ENCODE peak calls at places on chromosomes 13 and 19, in five cellular contexts. One of them, this sample, is unnamed.
A peak's percentile ranks its signal among the peaks of the same experiment; 100 is the strongest.

GRCh38 chr19:48450863-48451262 is 4.5 kb upstream of the KCNJ14 start:
- DNase-seq in A549: no peak
- DNase-seq in H1: no peak
- DNase-seq in K562: no peak
- DNase-seq in tibial nerve: no peak
- DNase-seq in this sample: no peak

GRCh38 chr13:33262554-33262953 is 23.0 kb downstream of the STARD13 start:
- DNase-seq in A549: no peak
- DNase-seq in K562: no peak
- DNase-seq in H1: no peak
- DNase-seq in tibial nerve: no peak
- DNase-seq in this sample: no peak

GRCh38 chr19:8221161-8221560 is 12.0 kb downstream of the CERS4 start:
- DNase-seq in tibial nerve: no peak
- DNase-seq in H1: no peak
- DNase-seq in A549: no peak
- DNase-seq in K562: no peak
- DNase-seq in this sample: peak; percentile 60

GRCh38 chr19:52148256-52148655 is 8.5 kb upstream of the ZNF616 start:
- DNase-seq in K562: no peak
- DNase-seq in H1: no peak
- DNase-seq in tibial nerve: no peak
- DNase-seq in A549: no peak
- DNase-seq in this sample: no peak

GRCh38 chr19:33395561-33396550 is 22.3 kb downstream of the CEBPG start:
- DNase-seq in H1: no peak
- DNase-seq in A549: no peak
- DNase-seq in K562: no peak
- DNase-seq in tibial nerve: peak; percentile 66
- DNase-seq in this sample: peak; percentile 68

GRCh38 chr13:30561506-30561905 is 56.2 kb upstream of the USPL1 start:
- DNase-seq in tibial nerve: no peak
- DNase-seq in A549: no peak
- DNase-seq in K562: no peak
- DNase-seq in H1: no peak
- DNase-seq in this sample: no peak

GRCh38 chr13:74052402-74052928 is 81.7 kb downstream of the KLF12 start:
- DNase-seq in tibial nerve: no peak
- DNase-seq in K562: no peak
- DNase-seq in A549: peak; percentile 12
- DNase-seq in H1: no peak
- DNase-seq in this sample: peak; percentile 88

GRCh38 chr13:66635526-66635925 is 594.6 kb downstream of the PCDH9 start:
- DNase-seq in tibial nerve: no peak
- DNase-seq in K562: no peak
- DNase-seq in A549: peak; percentile 44
- DNase-seq in H1: no peak
- DNase-seq in this sample: no peak

GRCh38 chr19:5397804-5398692 is 57.2 kb upstream of the ZNRF4 start:
- DNase-seq in A549: peak; percentile 52
- DNase-seq in tibial nerve: no peak
- DNase-seq in H1: peak; percentile 13
- DNase-seq in K562: peak; percentile 49
- DNase-seq in this sample: no peak

GRCh38 chr13:38981096-38981495 is 9.5 kb downstream of the STOML3 start:
- DNase-seq in H1: no peak
- DNase-seq in A549: no peak
- DNase-seq in K562: no peak
- DNase-seq in tibial nerve: no peak
- DNase-seq in this sample: no peak

GRCh38 chr19:29260477-29261317 is 47.7 kb upstream of the UQCRFS1 start:
- DNase-seq in H1: no peak
- DNase-seq in A549: peak; percentile 79
- DNase-seq in tibial nerve: no peak
- DNase-seq in K562: peak; percentile 66
- DNase-seq in this sample: no peak

GRCh38 chr19:18922228-18922985 is 2.9 kb downstream of the DDX49 start:
- DNase-seq in K562: no peak
- DNase-seq in A549: no peak
- DNase-seq in H1: no peak
- DNase-seq in tibial nerve: no peak
- DNase-seq in this sample: no peak

GRCh38 chr19:15210323-15210774 is 9.6 kb upstream of the NOTCH3 start:
- DNase-seq in A549: peak; percentile 91
- DNase-seq in H1: no peak
- DNase-seq in K562: no peak
- DNase-seq in tibial nerve: peak; percentile 44
- DNase-seq in this sample: no peak

GRCh38 chr19:57438925-57439324 is 3.8 kb downstream of the ZNF749 start:
- DNase-seq in tibial nerve: no peak
- DNase-seq in K562: no peak
- DNase-seq in A549: no peak
- DNase-seq in H1: no peak
- DNase-seq in this sample: no peak

DNA sequence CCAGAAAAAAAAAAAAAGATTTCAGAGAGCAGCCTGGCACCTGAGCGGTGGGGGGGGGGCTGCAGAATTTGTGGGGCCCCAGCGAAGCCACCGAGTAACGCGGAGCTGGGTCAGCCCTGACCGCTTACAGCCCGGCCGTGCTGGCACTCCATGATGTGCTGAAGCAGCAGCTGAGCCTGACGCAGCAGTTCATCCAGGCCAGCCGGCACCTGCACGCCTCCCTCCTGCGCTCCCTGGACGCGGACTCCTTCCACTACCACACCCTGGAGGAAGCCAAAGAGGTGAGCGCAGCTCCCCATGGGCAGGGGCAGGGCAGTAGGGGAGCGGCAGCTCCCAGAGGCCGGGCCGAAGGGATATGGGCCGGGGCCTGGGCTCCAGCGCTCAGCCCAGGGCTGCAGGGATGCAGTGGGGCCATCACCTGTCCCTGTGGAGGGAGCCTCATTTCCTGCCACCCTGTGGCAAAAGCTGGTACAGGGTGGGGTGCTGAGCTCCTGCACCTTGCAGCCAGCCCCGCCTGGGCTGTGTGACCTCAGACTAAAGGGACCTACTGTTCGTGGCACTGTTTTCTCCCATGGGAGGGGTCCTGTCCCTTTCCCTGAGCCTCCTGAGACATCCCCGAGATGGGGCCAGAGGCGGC is 18.3 kb downstream of the C19orf44 start:
- DNase-seq in K562: no peak
- DNase-seq in tibial nerve: no peak
- DNase-seq in A549: no peak
- DNase-seq in H1: no peak
- DNase-seq in this sample: no peak
- TF ChIP-seq EP300 in K562: no peak
- TF ChIP-seq EP300 in tibial nerve: no peak
- TF ChIP-seq EP300 in A549: no peak
- TF ChIP-seq EP300 in H1: no peak
- TF ChIP-seq EP300 in this sample: no peak

GRCh38 chr13:110625771-110626321 is 10.5 kb downstream of the NAXD start:
- DNase-seq in K562: no peak
- DNase-seq in H1: no peak
- DNase-seq in A549: no peak
- DNase-seq in tibial nerve: no peak
- DNase-seq in this sample: peak; percentile 77
- TF ChIP-seq EP300 in K562: no peak
- TF ChIP-seq EP300 in H1: no peak
- TF ChIP-seq EP300 in A549: no peak
- TF ChIP-seq EP300 in tibial nerve: no peak
- TF ChIP-seq EP300 in this sample: no peak

GRCh38 chr13:103134271-103134670 is 68.1 kb upstream of the SLC10A2 start:
- DNase-seq in tibial nerve: no peak
- DNase-seq in H1: no peak
- DNase-seq in K562: no peak
- DNase-seq in A549: no peak
- DNase-seq in this sample: no peak

GRCh38 chr13:103133551-103133950 is 67.3 kb upstream of the SLC10A2 start:
- DNase-seq in K562: no peak
- DNase-seq in tibial nerve: no peak
- DNase-seq in A549: no peak
- DNase-seq in H1: no peak
- DNase-seq in this sample: no peak

DNA sequence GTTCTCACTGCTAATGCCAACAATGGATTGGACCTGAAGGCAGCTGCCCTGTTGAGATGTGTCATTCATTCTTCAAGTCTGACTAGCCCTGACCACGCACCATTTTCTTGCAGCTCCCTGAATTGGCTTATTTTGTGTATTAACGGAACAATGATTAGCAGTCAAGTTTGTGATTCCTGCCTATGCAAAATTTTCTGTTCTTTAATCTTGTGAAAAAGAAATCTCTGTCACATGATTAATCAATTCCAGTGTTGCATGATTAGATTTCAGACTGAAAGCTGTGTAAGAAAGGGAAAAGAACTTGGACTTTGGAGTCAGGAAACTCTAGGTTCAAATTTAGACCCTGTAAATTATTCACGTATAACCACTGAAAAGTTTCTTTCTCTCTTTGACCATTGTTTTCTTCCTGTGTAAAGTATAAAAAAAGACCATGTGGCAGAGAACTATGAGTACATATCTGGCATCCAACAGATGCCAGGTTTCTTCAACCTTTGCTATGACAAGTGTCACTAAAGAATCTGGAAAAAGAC is 64.5 kb upstream of the SLC10A2 start:
- DNase-seq in A549: no peak
- DNase-seq in K562: no peak
- DNase-seq in tibial nerve: no peak
- DNase-seq in H1: no peak
- DNase-seq in this sample: no peak
- TF ChIP-seq EP300 in A549: no peak
- TF ChIP-seq EP300 in K562: no peak
- TF ChIP-seq EP300 in tibial nerve: no peak
- TF ChIP-seq EP300 in H1: no peak
- TF ChIP-seq EP300 in this sample: no peak

GRCh38 chr13:97281028-97281427 is 58.9 kb downstream of the MBNL2 start:
- DNase-seq in A549: no peak
- DNase-seq in K562: no peak
- DNase-seq in tibial nerve: no peak
- DNase-seq in H1: no peak
- DNase-seq in this sample: no peak

GRCh38 chr13:97280478-97280877 is 58.3 kb downstream of the MBNL2 start:
- DNase-seq in H1: no peak
- DNase-seq in tibial nerve: no peak
- DNase-seq in A549: no peak
- DNase-seq in K562: no peak
- DNase-seq in this sample: no peak

GRCh38 chr13:97278395-97279078 is 56.4 kb downstream of the MBNL2 start:
- DNase-seq in tibial nerve: no peak
- DNase-seq in K562: no peak
- DNase-seq in H1: no peak
- DNase-seq in A549: no peak
- DNase-seq in this sample: no peak

GRCh38 chr13:97279913-97280312 is 57.8 kb downstream of the MBNL2 start:
- DNase-seq in tibial nerve: no peak
- DNase-seq in H1: no peak
- DNase-seq in K562: no peak
- DNase-seq in A549: no peak
- DNase-seq in this sample: no peak

DNA sequence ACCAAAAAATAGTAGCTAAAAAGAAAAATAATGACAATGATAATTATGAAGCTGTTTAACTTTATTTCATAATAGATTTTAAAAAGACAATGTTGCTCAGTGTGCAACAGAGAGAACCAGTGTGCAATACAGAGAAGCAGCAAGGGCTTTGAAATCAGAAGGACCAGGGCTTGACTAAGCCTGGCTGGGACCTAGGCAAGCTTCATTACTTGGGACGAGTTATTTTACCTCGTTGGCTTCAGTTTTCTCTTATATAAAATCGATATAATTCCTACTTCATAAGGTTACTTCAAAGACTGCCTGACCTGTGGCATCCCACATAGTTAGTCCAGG is 56.9 kb downstream of the MBNL2 start:
- DNase-seq in tibial nerve: no peak
- DNase-seq in K562: no peak
- DNase-seq in H1: no peak
- DNase-seq in A549: no peak
- DNase-seq in this sample: no peak
- TF ChIP-seq EP300 in tibial nerve: no peak
- TF ChIP-seq EP300 in K562: no peak
- TF ChIP-seq EP300 in H1: no peak
- TF ChIP-seq EP300 in A549: no peak
- TF ChIP-seq EP300 in this sample: no peak

DNA sequence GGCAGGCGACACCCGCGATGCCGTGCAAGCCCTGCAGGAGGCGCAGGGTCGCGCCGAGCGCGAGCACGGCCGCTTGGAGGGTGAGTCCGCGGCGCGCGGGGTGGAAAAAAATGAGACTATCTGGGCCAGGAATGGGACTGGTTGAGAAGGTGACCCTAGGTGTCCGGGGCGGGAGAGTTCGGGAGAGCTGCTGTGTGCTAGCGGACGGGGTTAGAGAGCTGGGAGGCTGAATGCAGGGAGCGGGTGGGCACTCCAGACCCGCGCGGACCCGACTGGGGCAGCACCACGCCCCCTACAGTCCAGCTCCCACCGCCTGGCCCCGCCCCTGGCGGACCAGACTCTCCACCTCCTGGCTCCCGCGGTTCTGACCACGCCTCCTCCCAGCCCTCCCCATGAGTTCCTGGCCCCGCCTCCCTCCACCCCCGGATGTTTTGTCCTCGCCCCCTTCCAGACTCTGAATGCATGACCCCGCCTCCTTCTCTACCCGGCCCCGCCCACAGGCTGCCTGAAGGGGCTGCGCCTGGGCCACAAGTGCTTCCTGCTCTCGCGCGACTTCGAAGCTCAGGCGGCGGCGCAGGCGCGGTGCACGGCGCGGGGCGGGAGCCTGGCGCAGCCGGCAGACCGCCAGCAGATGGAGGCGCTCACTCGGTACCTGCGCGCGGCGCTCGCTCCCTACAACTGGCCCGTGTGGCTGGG is 1.5 kb downstream of the CLEC11A start:
- DNase-seq in H1: peak; percentile 99
- DNase-seq in K562: peak; percentile 99
- DNase-seq in tibial nerve: peak; percentile 99
- DNase-seq in A549: peak; percentile 100
- DNase-seq in this sample: peak; percentile 95
- TF ChIP-seq EP300 in H1: no peak
- TF ChIP-seq EP300 in K562: no peak
- TF ChIP-seq EP300 in tibial nerve: peak; percentile 64
- TF ChIP-seq EP300 in A549: no peak
- TF ChIP-seq EP300 in this sample: no peak

GRCh38 chr13:44199627-44200207 is 173.9 kb upstream of the SERP2 start:
- DNase-seq in A549: no peak
- DNase-seq in H1: no peak
- DNase-seq in tibial nerve: no peak
- DNase-seq in K562: no peak
- DNase-seq in this sample: peak; percentile 68
- TF ChIP-seq EP300 in A549: no peak
- TF ChIP-seq EP300 in H1: no peak
- TF ChIP-seq EP300 in tibial nerve: no peak
- TF ChIP-seq EP300 in K562: no peak
- TF ChIP-seq EP300 in this sample: no peak

GRCh38 chr13:82116422-82116989 is 1765.8 kb downstream of the SLITRK1 start:
- DNase-seq in A549: no peak
- DNase-seq in K562: no peak
- DNase-seq in H1: no peak
- DNase-seq in tibial nerve: no peak
- DNase-seq in this sample: no peak
- TF ChIP-seq EP300 in A549: no peak
- TF ChIP-seq EP300 in K562: no peak
- TF ChIP-seq EP300 in H1: no peak
- TF ChIP-seq EP300 in tibial nerve: no peak
- TF ChIP-seq EP300 in this sample: no peak

GRCh38 chr19:56273563-56274117 is 1.1 kb downstream of the EDDM13 start:
- DNase-seq in A549: no peak
- DNase-seq in tibial nerve: no peak
- DNase-seq in H1: no peak
- DNase-seq in K562: no peak
- DNase-seq in this sample: no peak
- TF ChIP-seq EP300 in A549: no peak
- TF ChIP-seq EP300 in tibial nerve: no peak
- TF ChIP-seq EP300 in H1: no peak
- TF ChIP-seq EP300 in K562: no peak
- TF ChIP-seq EP300 in this sample: no peak